ENCODE peak calls at places on chromosomes 3 and 15, in ten cellular contexts. G, A, Z, Y, R, I, H, K, Q and F are unnamed samples.

GRCh38 chr15:91319715-91320059 is 219.6 kb downstream of the SV2B start:
- DNase-seq in A (no peak), R (no peak), H (no peak), Q (no peak), I (no peak), K (no peak), G (no peak), Z (no peak), Y (no peak), F (no peak)

GRCh38 chr15:77545058-77545457 is 87.7 kb downstream of the LINGO1 start:
- DNase-seq in I (no peak), Y (no peak), H (no peak), A (no peak), K (no peak), R (no peak), Q (no peak), Z (no peak), G (no peak), F (no peak)

GRCh38 chr3:127762787-127763105 is 59.6 kb downstream of the MGLL start:
- DNase-seq in K (no peak), A (no peak), R (no peak), Q (no peak), I (no peak), Y (no peak), H (no peak), Z (no peak), G (no peak), F (no peak)

GRCh38 chr15:85582076-85582718 is 201.8 kb downstream of the AKAP13 start:
- DNase-seq in Y (no peak), Z (peak), K (no peak), H (no peak), Q (peak), G (no peak), I (peak), A (no peak), R (no peak), F (no peak)

GRCh38 chr3:110821586-110821985 is 250.0 kb upstream of the NECTIN3 start:
- DNase-seq in K (no peak), A (no peak), Y (no peak), G (no peak), Z (no peak), H (peak), Q (no peak), R (no peak), I (peak), F (peak)

GRCh38 chr15:96336643-96337353 is 6.3 kb downstream of the NR2F2 start:
- DNase-seq in Q (peak), Z (peak), K (no peak), Y (no peak), R (no peak), A (no peak), I (peak), H (no peak), G (no peak), F (peak)

GRCh38 chr3:49674491-49674983 is 386 bp downstream of the APEH start:
- DNase-seq in R (no peak), I (no peak), Q (no peak), Z (no peak), Y (no peak), A (peak), K (peak), G (no peak), H (no peak), F (no peak)

GRCh38 chr3:21294768-21295167 is 456.2 kb downstream of the ZNF385D start:
- DNase-seq in Q (no peak), G (no peak), K (no peak), Y (no peak), I (peak), H (peak), A (no peak), R (no peak), Z (peak), F (peak)

GRCh38 chr3:124516333-124516732 is 213.9 kb upstream of the UMPS start:
- DNase-seq in Y (no peak), A (no peak), Z (no peak), I (no peak), Q (no peak), K (no peak), R (no peak), H (no peak), G (no peak), F (no peak)

GRCh38 chr3:124512881-124513609 is 217.2 kb upstream of the UMPS start:
- DNase-seq in H (no peak), R (no peak), G (no peak), K (peak), A (no peak), Q (no peak), I (no peak), Z (no peak), Y (no peak), F (peak)

GRCh38 chr3:124510290-124510689 is 220.0 kb upstream of the UMPS start:
- DNase-seq in A (no peak), G (no peak), H (peak), R (no peak), I (peak), Q (no peak), Z (peak), Y (no peak), K (no peak), F (peak)

GRCh38 chr3:124514681-124515080 is 215.6 kb upstream of the UMPS start:
- DNase-seq in G (no peak), H (no peak), K (no peak), I (no peak), A (no peak), Y (no peak), Q (no peak), R (no peak), Z (no peak), F (peak)

DNA sequence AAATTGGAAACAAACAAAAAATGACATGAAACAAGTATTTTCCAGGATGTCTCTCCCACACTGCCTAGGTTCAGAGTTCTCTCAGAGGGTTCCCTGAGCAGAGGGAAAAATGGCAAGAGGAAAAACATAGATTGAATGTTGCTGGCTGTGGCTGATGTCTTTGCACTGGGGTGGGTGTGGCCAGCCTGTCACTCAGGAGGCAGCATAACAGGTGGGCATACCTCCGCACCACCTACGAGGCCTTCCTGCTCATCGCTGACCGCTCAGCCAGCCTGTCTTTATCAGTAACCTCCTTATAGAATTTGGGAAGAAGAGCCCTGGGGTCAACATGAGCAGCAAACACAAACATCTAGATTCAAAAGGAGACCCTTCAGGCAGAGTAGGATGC is 216.6 kb upstream of the UMPS start:
- DNase-seq in R (no peak), Q (no peak), Z (no peak), K (no peak), A (no peak), G (no peak), I (no peak), Y (peak), H (no peak), F (no peak)
- H3K9ac ChIP-seq in R (no peak), Q (no peak), Z (no peak), K (no peak), A (no peak), G (no peak), I (no peak), Y (no peak), H (no peak), F (no peak)

GRCh38 chr15:68578960-68579935 is at the start of gene CORO2B:
- DNase-seq in G (no peak), Y (peak), A (no peak), K (no peak), Z (peak), Q (no peak), R (no peak), I (peak), H (peak), F (peak)

GRCh38 chr15:68580883-68581155 is 2.0 kb downstream of the CORO2B start:
- DNase-seq in I (no peak), R (no peak), H (no peak), Y (no peak), A (no peak), Z (no peak), Q (no peak), G (no peak), K (no peak), F (no peak)

GRCh38 chr15:68580026-68580882 is 1.5 kb downstream of the CORO2B start:
- DNase-seq in A (no peak), Y (no peak), I (no peak), Z (no peak), H (no peak), R (no peak), G (no peak), K (no peak), Q (no peak), F (no peak)

GRCh38 chr15:68576253-68577236 is 2.2 kb upstream of the CORO2B start:
- DNase-seq in Y (no peak), K (no peak), A (no peak), Q (no peak), R (no peak), I (no peak), Z (no peak), G (no peak), H (no peak), F (no peak)

DNA sequence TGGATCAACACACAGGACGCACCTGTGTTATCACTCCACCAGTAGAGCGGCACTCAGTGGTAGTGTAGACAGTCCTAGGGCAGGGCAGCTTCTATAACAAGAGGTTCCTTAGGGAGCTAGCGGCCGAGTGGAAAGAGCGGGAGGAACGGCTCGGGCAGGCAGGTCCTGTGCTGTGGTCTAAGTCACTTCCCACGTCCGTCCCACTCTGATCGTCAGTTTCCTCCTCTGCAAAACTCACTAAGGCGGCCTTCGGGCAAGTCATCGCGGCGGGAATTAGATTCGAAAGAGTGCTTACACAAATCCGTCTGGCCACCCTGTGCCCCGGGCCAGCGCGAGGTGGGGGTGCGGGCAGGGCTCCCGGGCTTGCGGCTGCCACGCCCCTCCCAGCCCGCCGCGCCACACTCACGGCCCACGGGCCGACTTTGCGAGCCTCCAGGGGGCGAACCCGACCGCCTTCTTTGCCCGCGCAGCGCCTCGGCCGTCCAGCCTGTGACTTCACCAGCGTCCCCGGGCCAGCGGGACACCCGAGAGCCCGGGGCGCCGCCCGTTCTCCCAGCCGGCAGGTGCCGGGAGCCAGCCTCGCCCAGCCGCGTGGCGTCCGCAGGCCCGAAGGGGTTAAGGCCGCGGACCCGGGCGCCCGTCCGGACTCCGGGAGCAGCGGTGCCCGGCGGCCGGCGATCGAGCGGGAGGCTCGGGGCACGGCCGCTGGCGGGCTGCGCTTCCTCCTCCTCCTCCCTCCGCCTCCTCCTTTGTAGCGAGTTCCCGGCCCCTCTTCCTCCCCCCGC is 426 bp upstream of the CORO2B start:
- DNase-seq in I (peak), Q (peak), G (no peak), K (no peak), H (peak), Y (peak), R (no peak), A (no peak), Z (peak), F (peak)
- TF ChIP-seq EZH2 in I (no peak), Q (peak), G (no peak), K (no peak), H (no peak), Y (peak), R (no peak), A (no peak), Z (no peak), F (no peak)

GRCh38 chr3:142926368-142926944 is 37.0 kb downstream of the PAQR9 start:
- DNase-seq in H (no peak), Z (no peak), I (no peak), Q (no peak), R (no peak), A (no peak), K (no peak), Y (no peak), G (no peak), F (no peak)
- TF ChIP-seq CTCF in H (no peak), Z (no peak), I (no peak), Q (no peak), R (no peak), A (no peak), K (no peak), Y (no peak), G (no peak), F (no peak)

GRCh38 chr3:151278223-151278622 is at the start of gene P2RY14:
- DNase-seq in H (no peak), K (no peak), I (no peak), Y (no peak), Z (no peak), A (no peak), Q (no peak), G (no peak), R (no peak), F (no peak)
- H3K9ac ChIP-seq in H (no peak), K (no peak), I (no peak), Y (no peak), Z (no peak), A (no peak), Q (no peak), G (no peak), R (no peak), F (no peak)

GRCh38 chr3:160224256-160224655 is 966 bp upstream of the C3orf80 start:
- DNase-seq in K (no peak), G (no peak), Z (no peak), Q (no peak), R (no peak), Y (peak), I (no peak), H (no peak), A (no peak), F (no peak)

GRCh38 chr3:160226740-160227048 is 1.5 kb downstream of the C3orf80 start:
- DNase-seq in Q (no peak), A (no peak), I (no peak), Z (no peak), H (no peak), Y (no peak), R (no peak), G (no peak), K (no peak), F (no peak)

GRCh38 chr3:160224811-160225180 is 426 bp upstream of the C3orf80 start:
- DNase-seq in H (no peak), R (no peak), K (no peak), I (no peak), A (no peak), G (no peak), Y (peak), Q (no peak), Z (no peak), F (no peak)

GRCh38 chr3:160226026-160226739 is 961 bp downstream of the C3orf80 start:
- DNase-seq in Z (no peak), I (no peak), K (peak), Y (peak), Q (no peak), H (no peak), G (no peak), R (no peak), A (no peak), F (no peak)

DNA sequence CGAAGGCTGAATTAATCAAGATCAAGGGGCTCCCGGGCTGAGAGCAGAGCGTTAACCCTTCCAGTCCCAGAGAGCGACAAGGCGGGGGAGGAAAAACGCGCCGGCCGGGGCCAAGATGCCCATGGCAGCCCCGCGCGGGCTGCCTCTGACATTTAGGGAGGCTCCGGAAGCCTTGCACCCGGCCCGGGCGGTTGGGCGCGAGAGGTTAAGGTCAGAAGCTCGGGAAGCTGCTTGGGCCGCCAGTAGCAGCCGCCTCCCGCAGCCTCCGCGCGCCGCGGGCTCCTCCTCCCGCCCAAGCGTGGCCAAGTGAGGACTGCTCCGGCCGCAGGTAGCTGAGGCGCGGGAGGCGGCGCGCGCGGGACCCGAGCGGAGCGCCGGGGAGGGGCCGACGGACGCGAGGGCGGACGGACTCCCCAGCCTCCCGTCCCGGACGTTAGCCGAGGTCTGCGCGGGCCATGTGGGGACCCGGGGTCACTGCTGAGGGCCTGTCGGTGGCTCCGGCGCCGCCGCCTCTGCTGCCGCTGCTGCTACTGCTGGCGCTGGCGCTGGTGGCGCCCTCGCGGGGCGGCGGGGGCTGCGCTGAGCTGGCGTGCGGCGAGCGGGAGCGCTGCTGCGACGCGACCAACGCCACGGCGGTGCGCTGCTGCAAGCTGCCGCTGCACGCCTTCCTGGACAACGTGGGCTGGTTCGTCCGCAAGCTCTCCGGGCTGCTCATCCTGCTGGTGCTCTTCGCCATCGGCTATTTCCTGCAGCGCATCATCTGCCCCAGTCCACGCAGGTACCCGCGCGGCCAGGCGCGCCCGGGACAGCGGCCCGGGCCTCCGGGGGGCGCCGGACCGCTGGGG is at the start of gene C3orf80:
- DNase-seq in I (peak), A (no peak), Z (peak), H (peak), Y (peak), K (peak), Q (peak), G (peak), R (peak), F (peak)
- TF ChIP-seq EZH2 in I (no peak), A (no peak), Z (no peak), H (peak), Y (no peak), K (no peak), Q (no peak), G (no peak), R (no peak), F (no peak)

GRCh38 chr3:140552403-140552802 is 125.5 kb upstream of the TRIM42 start:
- DNase-seq in Y (no peak), Z (no peak), I (no peak), K (no peak), A (no peak), H (no peak), R (no peak), G (no peak), Q (no peak), F (no peak)
- TF ChIP-seq CTCF in Y (peak), Z (no peak), I (no peak), K (no peak), A (no peak), H (no peak), R (no peak), G (no peak), Q (no peak), F (peak)

GRCh38 chr3:81752604-81753003 is 8.8 kb downstream of the GBE1 start:
- DNase-seq in K (no peak), H (no peak), Y (no peak), R (no peak), I (no peak), G (no peak), Z (no peak), A (no peak), Q (no peak), F (no peak)
- H3K9ac ChIP-seq in K (no peak), H (no peak), Y (no peak), R (no peak), I (no peak), G (no peak), Z (no peak), A (no peak), Q (no peak), F (no peak)

DNA sequence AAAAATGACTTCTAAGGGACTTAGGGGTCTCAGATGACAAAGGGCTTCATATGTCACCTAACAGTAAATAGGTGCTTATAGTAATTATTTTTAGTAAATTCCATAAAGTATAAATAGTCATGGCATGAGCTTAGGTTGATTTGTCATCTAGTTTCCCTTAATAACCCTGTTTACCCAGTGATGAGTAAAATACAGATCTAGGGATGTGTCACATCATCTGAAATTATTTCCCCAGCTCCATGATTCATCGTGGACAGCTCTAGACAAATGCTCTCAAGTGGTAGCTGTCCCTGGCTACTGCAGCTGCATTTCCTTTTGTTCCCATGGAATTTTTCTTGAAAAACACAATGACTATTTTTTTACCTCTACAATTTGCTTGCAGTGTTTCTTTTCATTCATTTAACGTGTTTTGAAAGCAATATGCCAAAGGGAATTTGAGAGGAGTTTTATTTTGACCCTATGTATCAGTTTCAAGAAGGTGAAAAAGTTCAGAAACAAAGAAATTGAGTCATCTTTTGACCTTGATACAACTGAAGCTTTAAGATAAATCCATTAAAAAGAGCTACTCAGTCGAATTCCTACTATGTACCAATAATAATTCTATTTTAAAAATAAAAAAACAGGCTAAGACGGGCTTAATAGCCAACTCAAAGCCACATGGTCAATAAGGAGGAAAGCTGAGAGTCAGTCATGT is 241.6 kb downstream of the KCNMB2 start:
- DNase-seq in G (no peak), Y (no peak), Q (no peak), Z (peak), I (peak), H (peak), A (no peak), R (peak), K (no peak), F (peak)
- TF ChIP-seq EZH2 in G (no peak), Y (no peak), Q (no peak), Z (no peak), I (no peak), H (no peak), A (no peak), R (no peak), K (no peak), F (no peak)

GRCh38 chr3:39276746-39277145 is 3.1 kb downstream of the CX3CR1 start:
- DNase-seq in I (no peak), G (no peak), Q (no peak), R (no peak), Z (no peak), K (no peak), Y (no peak), A (no peak), H (no peak), F (no peak)
- TF ChIP-seq CTCF in I (no peak), G (no peak), Q (no peak), R (no peak), Z (no peak), K (no peak), Y (no peak), A (no peak), H (no peak), F (no peak)

GRCh38 chr3:171348121-171348520 is 112.1 kb downstream of the TNIK start:
- DNase-seq in Z (peak), H (no peak), K (no peak), I (peak), A (no peak), Y (no peak), R (no peak), Q (no peak), G (no peak), F (no peak)
- H3K9ac ChIP-seq in Z (no peak), H (no peak), K (no peak), I (no peak), A (no peak), Y (no peak), R (no peak), Q (no peak), G (no peak), F (no peak)